ENCODE peak calls at places on chromosomes 2 and 18, in six cellular contexts. V, M, A, N, O and R are unnamed samples.

GRCh38 chr18:5678779-5679406 is 135.1 kb upstream of the EPB41L3 start:
- DNase-seq in V (no peak), M (no peak), A (no peak), N (no peak), O (no peak), R (no peak)

GRCh38 chr2:148642891-148643416 is 1.6 kb upstream of the EPC2 start:
- DNase-seq in V (no peak), M (no peak), A (no peak), N (no peak), O (no peak), R (no peak)

GRCh38 chr2:5696351-5696740 is 4.2 kb downstream of the SOX11 start:
- DNase-seq in V (no peak), M (no peak), A (no peak), N (peak), O (peak), R (no peak)

GRCh38 chr2:200782243-200782642 is 29.5 kb upstream of the BZW1 start:
- DNase-seq in V (no peak), M (no peak), A (no peak), N (no peak), O (no peak), R (no peak)

GRCh38 chr18:25111382-25112070 is 240.4 kb downstream of the ZNF521 start:
- DNase-seq in V (no peak), M (no peak), A (no peak), N (no peak), O (no peak), R (no peak)

GRCh38 chr2:176134978-176135575 is 5.6 kb downstream of the HOXD8 start:
- DNase-seq in V (no peak), M (no peak), A (no peak), N (peak), O (no peak), R (no peak)

GRCh38 chr2:127953128-127953718 is 67.5 kb upstream of the AMMECR1L start:
- DNase-seq in V (peak), M (peak), A (no peak), N (no peak), O (no peak), R (no peak)

GRCh38 chr18:627211-627610 is 30.2 kb upstream of the TYMS start:
- DNase-seq in V (no peak), M (peak), A (no peak), N (peak), O (no peak), R (no peak)

GRCh38 chr2:127256866-127257265 is 36.8 kb upstream of the CYP27C1 start:
- DNase-seq in V (no peak), M (no peak), A (no peak), N (no peak), O (no peak), R (no peak)

GRCh38 chr2:36404312-36404711 is 48.7 kb downstream of the CRIM1 start:
- DNase-seq in V (no peak), M (no peak), A (no peak), N (peak), O (no peak), R (no peak)

GRCh38 chr2:172395503-172395902 is 31.9 kb upstream of the ITGA6 start:
- DNase-seq in V (no peak), M (peak), A (no peak), N (no peak), O (no peak), R (no peak)

GRCh38 chr18:38010971-38011370 is 445.4 kb upstream of the CELF4 start:
- DNase-seq in V (no peak), M (no peak), A (no peak), N (no peak), O (no peak), R (no peak)

GRCh38 chr2:85997016-85997970 is 108.4 kb downstream of the POLR1A start:
- DNase-seq in V (no peak), M (peak), A (peak), N (peak), O (no peak), R (no peak)

GRCh38 chr2:226707500-226707899 is 92.1 kb downstream of the IRS1 start:
- DNase-seq in V (no peak), M (peak), A (no peak), N (peak), O (no peak), R (no peak)

DNA sequence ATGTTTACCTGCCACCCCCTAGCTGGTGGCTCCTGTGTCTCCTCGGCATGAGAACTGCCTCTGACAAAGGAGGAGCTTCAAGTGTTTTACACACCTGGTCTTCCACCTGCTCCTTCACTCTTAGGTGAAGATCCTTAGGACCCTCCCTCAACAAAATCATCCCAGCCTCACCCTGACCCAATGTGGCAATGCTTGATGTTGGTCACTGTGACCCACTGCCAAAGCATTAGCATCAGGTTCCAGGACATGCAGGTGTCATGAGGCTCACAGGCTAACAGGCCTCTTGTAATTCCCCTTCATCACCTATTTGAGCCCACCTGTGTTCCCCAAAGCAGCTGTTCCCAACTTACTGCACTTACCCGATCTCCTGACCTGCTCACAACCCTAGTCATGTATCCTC is 9.8 kb downstream of the FZD5 start:
- DNase-seq in V (no peak), M (no peak), A (no peak), N (no peak), O (no peak), R (no peak)
- H3K4me3 ChIP-seq in V (no peak), M (no peak), A (no peak), N (no peak), O (no peak), R (no peak)

DNA sequence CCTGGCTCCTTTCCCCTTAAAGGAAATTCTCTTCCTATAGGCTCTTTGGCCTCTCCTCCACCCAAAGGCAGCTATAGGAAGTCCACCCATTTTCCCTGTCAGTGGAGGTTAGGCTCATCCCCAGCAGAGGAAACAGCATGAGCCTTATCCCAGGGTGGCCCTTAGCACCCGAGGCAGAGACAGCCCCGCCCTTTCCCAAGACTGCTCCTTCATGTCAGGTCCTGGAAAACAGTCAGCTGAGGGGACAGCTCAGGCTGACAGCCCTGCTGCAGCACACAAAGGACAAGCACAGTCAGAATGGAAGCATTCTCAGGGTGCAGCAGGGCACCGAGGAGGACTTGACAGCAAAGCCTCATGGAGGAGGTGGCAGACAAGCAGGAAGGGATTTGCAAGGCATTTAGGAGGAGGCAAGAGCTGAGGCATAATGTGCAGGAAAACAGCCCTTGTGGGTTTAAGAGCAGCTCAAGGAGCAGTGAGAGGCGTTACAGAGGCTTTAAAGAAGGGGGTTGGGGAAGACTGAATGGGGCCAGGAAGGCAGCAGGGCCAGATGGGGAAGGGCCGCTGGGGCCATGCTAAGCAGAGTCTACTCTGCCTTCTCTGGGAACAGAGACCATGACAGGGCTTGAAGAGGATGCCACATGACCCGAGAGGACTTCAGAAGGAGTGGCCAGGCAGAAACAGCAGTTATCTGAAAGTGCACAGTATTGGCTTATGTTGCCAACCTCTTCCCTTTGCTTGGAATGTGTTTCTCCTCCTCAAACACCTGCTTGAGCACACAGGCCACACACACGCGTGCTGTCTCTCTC is 216.6 kb downstream of the SH3BP4 start:
- DNase-seq in V (no peak), M (no peak), A (no peak), N (peak), O (no peak), R (no peak)
- H3K4me3 ChIP-seq in V (no peak), M (no peak), A (no peak), N (no peak), O (no peak), R (no peak)

GRCh38 chr2:240686460-240686859 is 3.8 kb upstream of the AQP12B start:
- DNase-seq in V (no peak), M (no peak), A (no peak), N (no peak), O (no peak), R (peak)
- H3K4me3 ChIP-seq in V (no peak), M (no peak), A (no peak), N (no peak), O (no peak), R (no peak)

GRCh38 chr2:47006374-47007220 is 91.0 kb upstream of the MCFD2 start:
- DNase-seq in V (no peak), M (no peak), A (no peak), N (no peak), O (no peak), R (no peak)
- H3K4me3 ChIP-seq in V (no peak), M (no peak), A (no peak), N (no peak), O (no peak), R (no peak)

DNA sequence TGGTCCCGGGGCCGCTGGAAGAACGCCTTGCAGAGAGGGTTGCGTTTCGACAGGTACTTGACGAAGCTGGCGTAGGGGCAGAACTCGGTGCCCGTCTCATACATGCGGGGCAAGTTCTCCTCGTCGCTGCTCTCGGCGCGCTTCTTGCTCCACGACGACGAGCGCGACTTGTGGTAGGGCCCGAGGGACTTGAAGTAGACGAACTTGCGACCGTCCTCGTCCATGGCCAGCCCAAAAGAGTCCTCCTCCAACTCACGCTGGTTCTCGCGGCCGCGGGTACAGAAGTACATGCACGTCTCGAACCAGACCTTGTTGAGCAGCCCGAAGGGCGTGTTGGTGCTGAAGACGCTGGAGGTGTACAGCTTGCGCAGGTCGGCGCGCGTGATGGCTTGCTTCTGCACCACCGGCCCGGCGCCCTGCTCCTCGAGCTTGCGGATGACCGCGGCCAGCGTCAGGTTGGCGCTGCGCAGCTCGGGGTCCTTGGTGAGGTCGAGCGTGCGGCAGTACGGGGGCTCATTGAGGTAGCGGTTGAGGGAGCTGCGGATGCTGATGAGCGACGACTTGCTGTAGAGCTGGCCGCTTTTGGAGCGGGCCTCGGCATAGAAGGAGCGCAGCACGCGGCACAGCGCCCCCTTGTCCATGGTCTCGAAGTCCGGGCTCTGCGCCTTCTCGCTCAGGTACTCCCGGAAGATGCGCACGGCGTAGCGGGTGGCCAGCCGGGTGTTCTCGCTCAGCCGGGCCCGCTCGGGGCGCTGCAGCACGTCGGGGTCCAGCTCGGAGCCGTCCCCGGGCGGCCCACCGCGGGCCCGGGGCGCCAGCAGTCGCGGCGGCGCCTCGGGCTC is 830 bp downstream of the KCTD1 start:
- DNase-seq in V (peak), M (peak), A (peak), N (peak), O (peak), R (peak)
- H3K4me3 ChIP-seq in V (peak), M (peak), A (peak), N (peak), O (peak), R (peak)